ENCODE peak calls at places on chromosomes 5 and 9, in six cellular contexts. One of them, this sample, is unnamed.

GRCh38 chr5:69512740-69513260 is 20.2 kb downstream of the OCLN start:
- DNase-seq in PC-3: peak; percentile 71
- DNase-seq in A673: no peak
- DNase-seq in CD8-positive, alpha-beta T cell: no peak
- DNase-seq in GM23338: no peak
- DNase-seq in CD4-positive, alpha-beta T cell: no peak
- DNase-seq in this sample: no peak

GRCh38 chr5:116361171-116361967 is 213.3 kb downstream of the SEMA6A start:
- DNase-seq in A673: peak; percentile 54
- DNase-seq in CD4-positive, alpha-beta T cell: no peak
- DNase-seq in CD8-positive, alpha-beta T cell: no peak
- DNase-seq in PC-3: no peak
- DNase-seq in GM23338: peak; percentile 90
- DNase-seq in this sample: peak; percentile 62

GRCh38 chr5:109455598-109456096 is 45.9 kb upstream of the PJA2 start:
- DNase-seq in PC-3: peak; percentile 83
- DNase-seq in CD4-positive, alpha-beta T cell: no peak
- DNase-seq in A673: peak; percentile 89
- DNase-seq in GM23338: no peak
- DNase-seq in CD8-positive, alpha-beta T cell: no peak
- DNase-seq in this sample: peak; percentile 52

GRCh38 chr5:148884339-148885020 is 58.1 kb downstream of the ADRB2 start:
- DNase-seq in GM23338: no peak
- DNase-seq in A673: no peak
- DNase-seq in CD8-positive, alpha-beta T cell: no peak
- DNase-seq in PC-3: no peak
- DNase-seq in CD4-positive, alpha-beta T cell: no peak
- DNase-seq in this sample: no peak

GRCh38 chr5:176548967-176549444 is at the start of gene CDHR2:
- DNase-seq in CD4-positive, alpha-beta T cell: no peak
- DNase-seq in PC-3: no peak
- DNase-seq in CD8-positive, alpha-beta T cell: no peak
- DNase-seq in GM23338: no peak
- DNase-seq in A673: no peak
- DNase-seq in this sample: no peak

GRCh38 chr9:126306071-126306647 is 20.5 kb upstream of the MVB12B start:
- DNase-seq in GM23338: no peak
- DNase-seq in CD8-positive, alpha-beta T cell: no peak
- DNase-seq in A673: no peak
- DNase-seq in PC-3: no peak
- DNase-seq in CD4-positive, alpha-beta T cell: no peak
- DNase-seq in this sample: no peak

GRCh38 chr9:18543406-18543965 is 69.5 kb downstream of the ADAMTSL1 start:
- DNase-seq in GM23338: no peak
- DNase-seq in CD8-positive, alpha-beta T cell: no peak
- DNase-seq in CD4-positive, alpha-beta T cell: no peak
- DNase-seq in PC-3: peak; percentile 81
- DNase-seq in A673: no peak
- DNase-seq in this sample: no peak

GRCh38 chr5:111083323-111083722 is 8.8 kb upstream of the WDR36 start:
- DNase-seq in CD4-positive, alpha-beta T cell: no peak
- DNase-seq in PC-3: no peak
- DNase-seq in CD8-positive, alpha-beta T cell: no peak
- DNase-seq in GM23338: no peak
- DNase-seq in A673: peak; percentile 81
- DNase-seq in this sample: no peak

GRCh38 chr5:1542755-1543154 is 19.0 kb upstream of the LPCAT1 start:
- DNase-seq in CD8-positive, alpha-beta T cell: no peak
- DNase-seq in PC-3: peak; percentile 98
- DNase-seq in GM23338: no peak
- DNase-seq in A673: no peak
- DNase-seq in CD4-positive, alpha-beta T cell: no peak
- DNase-seq in this sample: no peak

GRCh38 chr5:92017786-92018185 is 634.7 kb upstream of the ARRDC3 start:
- DNase-seq in A673: no peak
- DNase-seq in PC-3: peak; percentile 95
- DNase-seq in CD4-positive, alpha-beta T cell: no peak
- DNase-seq in CD8-positive, alpha-beta T cell: no peak
- DNase-seq in GM23338: no peak
- DNase-seq in this sample: no peak

GRCh38 chr5:131186561-131187256 is 16.0 kb downstream of the LYRM7 start:
- DNase-seq in A673: no peak
- DNase-seq in CD4-positive, alpha-beta T cell: no peak
- DNase-seq in GM23338: no peak
- DNase-seq in PC-3: peak; percentile 39
- DNase-seq in CD8-positive, alpha-beta T cell: no peak
- DNase-seq in this sample: no peak

GRCh38 chr5:39697891-39698290 is 273.1 kb upstream of the DAB2 start:
- DNase-seq in PC-3: no peak
- DNase-seq in GM23338: no peak
- DNase-seq in A673: no peak
- DNase-seq in CD4-positive, alpha-beta T cell: no peak
- DNase-seq in CD8-positive, alpha-beta T cell: no peak
- DNase-seq in this sample: no peak

GRCh38 chr5:39696672-39697398 is 272.1 kb upstream of the DAB2 start:
- DNase-seq in A673: no peak
- DNase-seq in PC-3: no peak
- DNase-seq in CD8-positive, alpha-beta T cell: no peak
- DNase-seq in CD4-positive, alpha-beta T cell: no peak
- DNase-seq in GM23338: no peak
- DNase-seq in this sample: no peak

GRCh38 chr5:39691136-39691535 is 266.4 kb upstream of the DAB2 start:
- DNase-seq in CD4-positive, alpha-beta T cell: no peak
- DNase-seq in CD8-positive, alpha-beta T cell: no peak
- DNase-seq in PC-3: no peak
- DNase-seq in A673: no peak
- DNase-seq in GM23338: no peak
- DNase-seq in this sample: no peak

GRCh38 chr5:39689919-39690318 is 265.1 kb upstream of the DAB2 start:
- DNase-seq in CD8-positive, alpha-beta T cell: no peak
- DNase-seq in PC-3: peak; percentile 16
- DNase-seq in A673: no peak
- DNase-seq in CD4-positive, alpha-beta T cell: no peak
- DNase-seq in GM23338: no peak
- DNase-seq in this sample: no peak

DNA sequence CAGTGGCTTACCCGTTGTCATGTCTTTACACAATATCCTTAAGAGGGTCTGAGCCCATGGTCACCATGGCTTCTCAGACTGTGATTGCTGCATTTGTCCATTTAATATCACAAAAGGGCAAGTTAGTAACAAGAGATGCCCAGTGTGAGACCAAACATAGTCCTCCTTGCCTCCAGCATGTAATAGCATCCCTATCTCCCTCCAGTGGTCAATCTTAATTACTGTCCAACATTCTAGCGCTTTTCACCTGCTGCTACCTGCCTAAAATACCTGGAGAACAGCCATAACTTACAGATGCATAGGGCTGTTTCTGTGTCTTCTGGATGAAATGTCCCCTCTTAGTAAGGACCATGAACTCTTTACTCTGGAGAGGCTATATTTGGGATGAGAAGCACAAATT is 267.2 kb upstream of the DAB2 start:
- DNase-seq in A673: no peak
- DNase-seq in PC-3: peak; percentile 70
- DNase-seq in GM23338: peak; percentile 44
- DNase-seq in CD8-positive, alpha-beta T cell: no peak
- DNase-seq in CD4-positive, alpha-beta T cell: no peak
- DNase-seq in this sample: no peak
- TF ChIP-seq CTCF in A673: no peak
- TF ChIP-seq CTCF in PC-3: peak; percentile 80
- TF ChIP-seq CTCF in GM23338: peak; percentile 57
- TF ChIP-seq CTCF in CD8-positive, alpha-beta T cell: no peak
- TF ChIP-seq CTCF in CD4-positive, alpha-beta T cell: no peak
- TF ChIP-seq CTCF in this sample: no peak

DNA sequence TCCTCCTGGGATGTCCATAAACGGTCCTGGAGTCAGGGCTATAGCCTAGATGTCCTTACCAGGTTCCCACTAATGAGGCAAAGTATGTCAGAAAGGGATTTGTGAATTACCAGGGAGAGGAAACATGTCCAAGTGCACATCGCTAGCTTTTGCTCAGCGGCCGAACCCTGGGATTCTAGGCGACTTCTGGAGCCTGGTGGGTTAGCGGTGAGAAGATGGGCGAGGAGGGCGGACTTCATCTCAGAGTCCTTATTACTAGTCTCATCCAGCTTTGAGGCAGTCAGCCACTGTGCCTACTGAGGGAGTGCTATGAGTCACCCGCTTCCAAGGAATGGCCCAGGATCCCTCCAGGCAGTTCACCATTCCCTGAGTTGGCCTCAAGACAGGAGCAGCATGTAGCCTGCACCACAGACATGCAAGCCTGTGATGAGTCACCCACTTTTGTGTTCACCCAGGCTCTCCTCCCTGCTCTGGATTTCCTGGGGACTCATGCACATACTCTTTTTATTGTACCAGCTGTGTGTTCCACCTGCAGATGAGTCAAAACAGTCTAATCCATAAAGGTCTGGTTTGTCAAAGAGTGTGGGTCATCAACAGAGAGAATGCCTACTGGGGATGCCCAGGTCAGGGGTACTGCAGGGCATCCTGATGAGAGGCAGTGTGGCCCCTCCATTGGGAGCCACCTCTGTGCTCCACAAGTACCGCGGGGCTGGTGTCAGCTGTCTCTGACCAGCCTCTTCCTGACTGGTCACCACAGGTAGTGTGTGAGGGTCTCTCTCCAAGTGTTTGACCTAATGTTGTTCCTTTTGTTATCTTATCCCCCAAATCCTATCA is 20.2 kb downstream of the SLC22A5 start:
- DNase-seq in CD4-positive, alpha-beta T cell: no peak
- DNase-seq in CD8-positive, alpha-beta T cell: no peak
- DNase-seq in A673: peak; percentile 72
- DNase-seq in PC-3: peak; percentile 98
- DNase-seq in GM23338: no peak
- DNase-seq in this sample: no peak
- H3K27ac ChIP-seq in CD4-positive, alpha-beta T cell: no peak overlapping the region
- H3K27ac ChIP-seq in CD8-positive, alpha-beta T cell: no peak overlapping the region
- H3K27ac ChIP-seq in A673: no peak overlapping the region
- H3K27ac ChIP-seq in PC-3: peak overlapping the region; percentile 99
- H3K27ac ChIP-seq in GM23338: no peak overlapping the region
- H3K27ac ChIP-seq in this sample: peak overlapping the region; percentile 95

DNA sequence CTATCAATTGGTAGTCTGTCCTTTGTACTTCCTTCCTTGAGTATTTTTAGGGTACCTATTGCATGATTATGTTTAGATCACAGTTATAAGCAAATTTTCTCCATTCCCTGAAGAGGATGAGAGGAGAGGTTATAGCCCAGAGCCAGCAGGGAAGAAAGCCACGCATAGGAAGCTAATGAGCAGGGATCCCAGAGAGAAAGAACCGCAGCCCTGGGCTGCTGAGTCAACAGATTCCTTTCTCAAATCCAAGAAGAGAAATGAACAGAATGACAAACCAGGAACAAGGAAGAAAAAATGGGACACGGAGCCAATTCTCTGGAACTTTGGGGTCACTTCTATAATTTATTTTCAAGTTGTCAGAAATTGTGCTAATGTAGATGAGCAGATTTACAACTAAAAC is 284.5 kb downstream of the RFX3 start:
- DNase-seq in PC-3: no peak
- DNase-seq in CD8-positive, alpha-beta T cell: no peak
- DNase-seq in CD4-positive, alpha-beta T cell: no peak
- DNase-seq in GM23338: peak; percentile 65
- DNase-seq in A673: peak; percentile 8
- DNase-seq in this sample: no peak
- TF ChIP-seq CTCF in PC-3: no peak
- TF ChIP-seq CTCF in CD8-positive, alpha-beta T cell: no peak
- TF ChIP-seq CTCF in CD4-positive, alpha-beta T cell: no peak
- TF ChIP-seq CTCF in GM23338: no peak
- TF ChIP-seq CTCF in A673: no peak
- TF ChIP-seq CTCF in this sample: no peak

GRCh38 chr5:119362714-119363113 is 6.9 kb downstream of the TNFAIP8 start:
- DNase-seq in CD8-positive, alpha-beta T cell: no peak
- DNase-seq in CD4-positive, alpha-beta T cell: no peak
- DNase-seq in GM23338: no peak
- DNase-seq in A673: no peak
- DNase-seq in PC-3: no peak
- DNase-seq in this sample: no peak
- H3K27ac ChIP-seq in CD8-positive, alpha-beta T cell: no peak overlapping the region
- H3K27ac ChIP-seq in CD4-positive, alpha-beta T cell: peak overlapping the region; percentile 13
- H3K27ac ChIP-seq in GM23338: no peak overlapping the region
- H3K27ac ChIP-seq in A673: no peak overlapping the region
- H3K27ac ChIP-seq in PC-3: no peak overlapping the region
- H3K27ac ChIP-seq in this sample: no peak overlapping the region

This sample was measured in heart right ventricle.